ENCODE peak calls at places on chromosomes 3 and 15, in eight cellular contexts. One of them, this sample, is unnamed.

GRCh38 chr3:158471639-158472294 is 99.2 kb upstream of the MLF1 start:
- DNase-seq in lower lobe of right lung: no peak
- DNase-seq in LoVo: peak; percentile 71
- DNase-seq in psoas muscle: no peak
- DNase-seq in HFFc6: peak; percentile 91
- DNase-seq in NCI-H748 treated with DMSO at 0.1 percent for 48 hours: no peak
- DNase-seq in sciatic nerve: no peak
- DNase-seq in activated gamma-delta T cell treated with Interleukin-2 at 50 U/mL for 16 hours: no peak
- DNase-seq in this sample: no peak

GRCh38 chr3:31495971-31496370 is 36.8 kb upstream of the STT3B start:
- DNase-seq in psoas muscle: no peak
- DNase-seq in NCI-H748 treated with DMSO at 0.1 percent for 48 hours: no peak
- DNase-seq in LoVo: no peak
- DNase-seq in sciatic nerve: no peak
- DNase-seq in activated gamma-delta T cell treated with Interleukin-2 at 50 U/mL for 16 hours: no peak
- DNase-seq in lower lobe of right lung: no peak
- DNase-seq in HFFc6: no peak
- DNase-seq in this sample: no peak

GRCh38 chr15:64699767-64700388 is 75.5 kb downstream of the RBPMS2 start:
- DNase-seq in HFFc6: no peak
- DNase-seq in NCI-H748 treated with DMSO at 0.1 percent for 48 hours: no peak
- DNase-seq in sciatic nerve: no peak
- DNase-seq in LoVo: no peak
- DNase-seq in psoas muscle: peak; percentile 76
- DNase-seq in activated gamma-delta T cell treated with Interleukin-2 at 50 U/mL for 16 hours: no peak
- DNase-seq in lower lobe of right lung: peak; percentile 75
- DNase-seq in this sample: no peak

GRCh38 chr15:52133510-52134220 is 21.1 kb upstream of the BCL2L10 start:
- DNase-seq in psoas muscle: no peak
- DNase-seq in activated gamma-delta T cell treated with Interleukin-2 at 50 U/mL for 16 hours: no peak
- DNase-seq in sciatic nerve: no peak
- DNase-seq in NCI-H748 treated with DMSO at 0.1 percent for 48 hours: no peak
- DNase-seq in HFFc6: no peak
- DNase-seq in LoVo: no peak
- DNase-seq in lower lobe of right lung: no peak
- DNase-seq in this sample: no peak

GRCh38 chr3:142279965-142280590 is 54.7 kb upstream of the GK5 start:
- DNase-seq in HFFc6: peak; percentile 65
- DNase-seq in NCI-H748 treated with DMSO at 0.1 percent for 48 hours: peak; percentile 32
- DNase-seq in lower lobe of right lung: no peak
- DNase-seq in activated gamma-delta T cell treated with Interleukin-2 at 50 U/mL for 16 hours: peak; percentile 37
- DNase-seq in LoVo: peak; percentile 62
- DNase-seq in psoas muscle: no peak
- DNase-seq in sciatic nerve: no peak
- DNase-seq in this sample: peak; percentile 25

GRCh38 chr3:193040836-193041672 is 123.4 kb upstream of the MB21D2 start:
- DNase-seq in psoas muscle: no peak
- DNase-seq in NCI-H748 treated with DMSO at 0.1 percent for 48 hours: peak; percentile 9
- DNase-seq in activated gamma-delta T cell treated with Interleukin-2 at 50 U/mL for 16 hours: no peak
- DNase-seq in LoVo: peak; percentile 55
- DNase-seq in lower lobe of right lung: no peak
- DNase-seq in HFFc6: peak; percentile 57
- DNase-seq in sciatic nerve: no peak
- DNase-seq in this sample: peak; percentile 45

GRCh38 chr15:59688383-59688887 is 685 bp downstream of the BNIP2 start:
- DNase-seq in HFFc6: peak; percentile 56
- DNase-seq in activated gamma-delta T cell treated with Interleukin-2 at 50 U/mL for 16 hours: peak; percentile 5
- DNase-seq in sciatic nerve: no peak
- DNase-seq in lower lobe of right lung: no peak
- DNase-seq in psoas muscle: no peak
- DNase-seq in LoVo: peak; percentile 68
- DNase-seq in NCI-H748 treated with DMSO at 0.1 percent for 48 hours: no peak
- DNase-seq in this sample: peak; percentile 30

GRCh38 chr3:54951405-54951804 is 23.5 kb upstream of the LRTM1 start:
- DNase-seq in LoVo: peak; percentile 39
- DNase-seq in lower lobe of right lung: peak; percentile 55
- DNase-seq in HFFc6: peak; percentile 87
- DNase-seq in activated gamma-delta T cell treated with Interleukin-2 at 50 U/mL for 16 hours: no peak
- DNase-seq in NCI-H748 treated with DMSO at 0.1 percent for 48 hours: no peak
- DNase-seq in sciatic nerve: peak; percentile 70
- DNase-seq in psoas muscle: peak; percentile 92
- DNase-seq in this sample: no peak

GRCh38 chr3:108388136-108389132 is 92.1 kb downstream of the HHLA2 start:
- DNase-seq in HFFc6: no peak
- DNase-seq in NCI-H748 treated with DMSO at 0.1 percent for 48 hours: peak; percentile 79
- DNase-seq in sciatic nerve: no peak
- DNase-seq in activated gamma-delta T cell treated with Interleukin-2 at 50 U/mL for 16 hours: no peak
- DNase-seq in psoas muscle: no peak
- DNase-seq in lower lobe of right lung: no peak
- DNase-seq in LoVo: no peak
- DNase-seq in this sample: peak; percentile 19

GRCh38 chr3:28601291-28601690 is 252.7 kb upstream of the AZI2 start:
- DNase-seq in HFFc6: no peak
- DNase-seq in NCI-H748 treated with DMSO at 0.1 percent for 48 hours: no peak
- DNase-seq in lower lobe of right lung: no peak
- DNase-seq in LoVo: no peak
- DNase-seq in activated gamma-delta T cell treated with Interleukin-2 at 50 U/mL for 16 hours: no peak
- DNase-seq in psoas muscle: no peak
- DNase-seq in sciatic nerve: no peak
- DNase-seq in this sample: no peak

GRCh38 chr15:99909914-99910313 is 176.7 kb upstream of the LYSMD4 start:
- DNase-seq in HFFc6: no peak
- DNase-seq in activated gamma-delta T cell treated with Interleukin-2 at 50 U/mL for 16 hours: no peak
- DNase-seq in psoas muscle: no peak
- DNase-seq in NCI-H748 treated with DMSO at 0.1 percent for 48 hours: no peak
- DNase-seq in LoVo: no peak
- DNase-seq in sciatic nerve: no peak
- DNase-seq in lower lobe of right lung: no peak
- DNase-seq in this sample: no peak

GRCh38 chr3:106566277-106566676 is 697.5 kb upstream of the CBLB start:
- DNase-seq in lower lobe of right lung: no peak
- DNase-seq in activated gamma-delta T cell treated with Interleukin-2 at 50 U/mL for 16 hours: no peak
- DNase-seq in NCI-H748 treated with DMSO at 0.1 percent for 48 hours: no peak
- DNase-seq in LoVo: no peak
- DNase-seq in HFFc6: no peak
- DNase-seq in sciatic nerve: no peak
- DNase-seq in psoas muscle: no peak
- DNase-seq in this sample: no peak

GRCh38 chr3:158379517-158379916 is 191.5 kb upstream of the MLF1 start:
- DNase-seq in HFFc6: no peak
- DNase-seq in LoVo: no peak
- DNase-seq in lower lobe of right lung: no peak
- DNase-seq in NCI-H748 treated with DMSO at 0.1 percent for 48 hours: no peak
- DNase-seq in psoas muscle: no peak
- DNase-seq in sciatic nerve: no peak
- DNase-seq in activated gamma-delta T cell treated with Interleukin-2 at 50 U/mL for 16 hours: no peak
- DNase-seq in this sample: no peak

GRCh38 chr3:131421957-131422498 is 40.5 kb downstream of the NUDT16 start:
- DNase-seq in LoVo: no peak
- DNase-seq in psoas muscle: no peak
- DNase-seq in lower lobe of right lung: no peak
- DNase-seq in HFFc6: no peak
- DNase-seq in sciatic nerve: no peak
- DNase-seq in activated gamma-delta T cell treated with Interleukin-2 at 50 U/mL for 16 hours: no peak
- DNase-seq in NCI-H748 treated with DMSO at 0.1 percent for 48 hours: no peak
- DNase-seq in this sample: no peak

GRCh38 chr3:196648856-196649255 is 9.4 kb downstream of the NRROS start:
- DNase-seq in LoVo: no peak
- DNase-seq in NCI-H748 treated with DMSO at 0.1 percent for 48 hours: no peak
- DNase-seq in HFFc6: no peak
- DNase-seq in sciatic nerve: no peak
- DNase-seq in psoas muscle: no peak
- DNase-seq in activated gamma-delta T cell treated with Interleukin-2 at 50 U/mL for 16 hours: no peak
- DNase-seq in lower lobe of right lung: no peak
- DNase-seq in this sample: no peak

GRCh38 chr15:48414015-48414414 is 82.8 kb downstream of the DUT start:
- DNase-seq in NCI-H748 treated with DMSO at 0.1 percent for 48 hours: no peak
- DNase-seq in HFFc6: peak; percentile 64
- DNase-seq in LoVo: no peak
- DNase-seq in sciatic nerve: no peak
- DNase-seq in activated gamma-delta T cell treated with Interleukin-2 at 50 U/mL for 16 hours: no peak
- DNase-seq in lower lobe of right lung: no peak
- DNase-seq in psoas muscle: no peak
- DNase-seq in this sample: no peak

GRCh38 chr3:179068779-179069530 is 2.7 kb downstream of the ZMAT3 start:
- DNase-seq in lower lobe of right lung: no peak
- DNase-seq in psoas muscle: no peak
- DNase-seq in activated gamma-delta T cell treated with Interleukin-2 at 50 U/mL for 16 hours: no peak
- DNase-seq in sciatic nerve: no peak
- DNase-seq in NCI-H748 treated with DMSO at 0.1 percent for 48 hours: peak; percentile 17
- DNase-seq in LoVo: peak; percentile 17
- DNase-seq in HFFc6: no peak
- DNase-seq in this sample: no peak

GRCh38 chr3:100277255-100277800 is 16.5 kb downstream of the TBC1D23 start:
- DNase-seq in LoVo: no peak
- DNase-seq in NCI-H748 treated with DMSO at 0.1 percent for 48 hours: peak; percentile 35
- DNase-seq in sciatic nerve: no peak
- DNase-seq in lower lobe of right lung: no peak
- DNase-seq in activated gamma-delta T cell treated with Interleukin-2 at 50 U/mL for 16 hours: no peak
- DNase-seq in HFFc6: no peak
- DNase-seq in psoas muscle: no peak
- DNase-seq in this sample: no peak

This sample was measured in NCI-H2227 treated with DMSO at 0.1 percent for 48 hours.